ENCODE peak calls at places on chromosome 4, in ten cellular contexts. M, V, A, Y, P, O, Z, N, J and H are unnamed samples.
A peak's percentile ranks its signal among the peaks of the same experiment; 100 is the strongest.

GRCh38 chr4:14646831-14647230 is 355.4 kb upstream of the CPEB2 start:
- DNase-seq in P (no peak), N (no peak), V (no peak), A (no peak), J (no peak), Z (no peak), O (no peak), Y (no peak), M (no peak), H (no peak)

GRCh38 chr4:107876096-107876495 is 51.4 kb downstream of the SGMS2 start:
- DNase-seq in V (peak; percentile 10), A (no peak), P (no peak), Y (no peak), M (no peak), J (no peak), O (no peak), N (peak; percentile 34), Z (no peak), H (no peak)

GRCh38 chr4:61517144-61517543 is 317.0 kb downstream of the ADGRL3 start:
- DNase-seq in V (no peak), J (no peak), Y (no peak), M (peak; percentile 71), N (no peak), Z (peak; percentile 83), A (peak; percentile 59), O (no peak), P (no peak), H (no peak)

GRCh38 chr4:8215001-8215427 is 15.9 kb downstream of the SH3TC1 start:
- DNase-seq in O (peak; percentile 86), Y (no peak), A (peak; percentile 88), P (no peak), M (no peak), J (peak; percentile 45), Z (no peak), N (peak; percentile 95), V (peak; percentile 53), H (no peak)

GRCh38 chr4:95742872-95743271 is 97.0 kb upstream of the PDHA2 start:
- DNase-seq in N (no peak), Z (no peak), P (no peak), J (no peak), A (no peak), O (no peak), M (no peak), V (no peak), Y (no peak), H (no peak)

GRCh38 chr4:152399246-152399645 is 136.6 kb downstream of the FBXW7 start:
- DNase-seq in V (no peak), M (no peak), O (no peak), N (no peak), Z (no peak), J (no peak), P (no peak), A (no peak), Y (no peak), H (no peak)

GRCh38 chr4:70632028-70632427 is 3.5 kb downstream of the ENAM start:
- DNase-seq in N (no peak), V (no peak), M (no peak), Z (no peak), A (no peak), J (no peak), Y (no peak), O (no peak), P (no peak), H (no peak)

GRCh38 chr4:81807927-81808672 is 336.4 kb upstream of the RASGEF1B start:
- DNase-seq in A (no peak), M (peak; percentile 25), O (no peak), N (no peak), Y (peak; percentile 23), Z (no peak), P (no peak), V (peak; percentile 30), J (no peak), H (no peak)

GRCh38 chr4:126358041-126358440 is 1043.3 kb downstream of the FAT4 start:
- DNase-seq in P (no peak), V (no peak), Y (no peak), J (no peak), O (no peak), A (no peak), Z (no peak), N (no peak), M (no peak), H (no peak)

GRCh38 chr4:17545374-17546140 is 30.6 kb downstream of the CLRN2 start:
- DNase-seq in O (no peak), M (no peak), N (no peak), V (no peak), P (peak; percentile 14), A (no peak), Y (no peak), J (no peak), Z (no peak), H (no peak)

GRCh38 chr4:2755821-2756690 is at the start of gene TNIP2:
- DNase-seq in V (peak; percentile 91), A (peak; percentile 95), Z (peak; percentile 83), N (peak; percentile 82), J (no peak), P (peak; percentile 87), Y (peak; percentile 92), M (peak; percentile 80), O (peak; percentile 93), H (peak; percentile 97)
- TF ChIP-seq CTCF in V (peak; percentile 49), A (peak; percentile 35), Z (no peak), N (peak; percentile 27), J (peak; percentile 26), P (peak; percentile 57), Y (peak; percentile 33), M (no peak), O (peak; percentile 46), H (peak; percentile 43)

GRCh38 chr4:24992968-24993367 is 37.8 kb downstream of the LGI2 start:
- DNase-seq in Z (no peak), V (no peak), O (no peak), Y (no peak), A (no peak), N (no peak), M (no peak), P (no peak), J (no peak), H (no peak)

GRCh38 chr4:24991015-24991414 is 39.7 kb downstream of the LGI2 start:
- DNase-seq in M (no peak), O (no peak), N (peak; percentile 36), A (no peak), P (no peak), Z (no peak), V (no peak), J (no peak), Y (no peak), H (no peak)

GRCh38 chr4:24984602-24985532 is 45.9 kb downstream of the LGI2 start:
- DNase-seq in Z (peak; percentile 26), V (no peak), J (no peak), N (no peak), Y (no peak), O (no peak), P (no peak), A (no peak), M (peak; percentile 19), H (no peak)

GRCh38 chr4:24989327-24989726 is 41.4 kb downstream of the LGI2 start:
- DNase-seq in Y (no peak), V (no peak), O (no peak), A (no peak), J (no peak), N (no peak), P (no peak), Z (no peak), M (no peak), H (no peak)

DNA sequence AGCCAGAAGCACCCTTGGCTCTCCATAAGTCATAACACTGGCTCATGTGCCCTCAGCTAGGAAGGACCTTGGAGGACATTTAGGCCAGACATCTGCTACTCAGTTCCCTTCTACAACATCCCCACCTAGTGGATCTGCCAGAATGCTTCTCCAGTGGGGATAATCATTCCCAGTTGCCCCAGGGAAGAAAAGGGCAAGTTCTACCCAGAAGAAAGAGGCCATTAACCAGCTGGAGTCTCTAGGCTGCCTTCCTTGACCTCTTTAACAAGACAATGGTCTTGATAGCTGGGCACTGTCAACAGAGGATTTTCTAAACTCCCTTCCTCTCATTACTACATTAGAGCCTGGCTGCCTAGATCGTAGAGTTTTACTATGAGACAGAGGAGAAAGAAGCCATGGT is 42.0 kb downstream of the LGI2 start:
- DNase-seq in A (no peak), Z (peak; percentile 58), Y (no peak), J (no peak), O (no peak), V (no peak), P (peak; percentile 69), M (no peak), N (peak; percentile 42), H (no peak)
- TF ChIP-seq CTCF in A (peak; percentile 45), Z (peak; percentile 39), Y (no peak), J (peak; percentile 47), O (peak; percentile 26), V (no peak), P (peak; percentile 87), M (no peak), N (peak; percentile 69), H (peak; percentile 46)

GRCh38 chr4:178333355-178333754 is 891.1 kb upstream of the AGA start:
- DNase-seq in Z (no peak), J (no peak), V (no peak), M (no peak), Y (no peak), P (no peak), N (no peak), O (no peak), A (no peak), H (no peak)

DNA sequence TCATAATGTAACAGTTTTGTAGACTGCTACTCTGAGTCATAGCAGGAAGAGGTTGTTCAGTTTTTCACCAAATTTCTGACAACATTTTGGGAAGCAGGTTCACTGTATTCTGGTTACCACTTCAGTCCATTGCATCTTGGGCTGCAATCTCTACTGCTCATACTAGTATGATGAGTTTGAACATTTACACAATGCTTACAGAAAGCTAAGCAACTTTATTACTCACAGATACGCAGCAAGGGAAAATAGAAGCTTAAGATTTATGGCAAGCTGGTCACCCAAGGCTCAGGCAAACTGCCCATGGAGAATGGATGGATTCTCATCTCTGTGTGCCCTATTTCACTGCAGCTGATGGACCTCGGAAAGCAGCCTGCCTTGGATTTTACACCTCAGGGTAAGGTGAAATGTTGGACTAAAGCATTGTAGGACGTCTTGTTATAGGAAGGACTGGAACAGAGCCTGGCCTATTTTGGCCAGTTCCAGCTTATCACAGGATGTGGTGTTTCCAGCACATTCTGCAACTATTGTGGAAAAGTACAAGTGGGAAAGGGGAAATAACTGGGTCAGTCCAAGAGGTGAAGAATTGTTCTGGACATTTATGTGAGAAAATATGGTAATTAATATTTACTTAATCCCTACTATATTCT is 887.1 kb upstream of the AGA start:
- DNase-seq in Y (no peak), M (no peak), V (no peak), P (no peak), Z (no peak), A (no peak), J (no peak), O (no peak), N (no peak), H (no peak)
- TF ChIP-seq CTCF in Y (no peak), M (no peak), V (no peak), P (no peak), Z (no peak), A (no peak), J (no peak), O (no peak), N (no peak), H (no peak)

DNA sequence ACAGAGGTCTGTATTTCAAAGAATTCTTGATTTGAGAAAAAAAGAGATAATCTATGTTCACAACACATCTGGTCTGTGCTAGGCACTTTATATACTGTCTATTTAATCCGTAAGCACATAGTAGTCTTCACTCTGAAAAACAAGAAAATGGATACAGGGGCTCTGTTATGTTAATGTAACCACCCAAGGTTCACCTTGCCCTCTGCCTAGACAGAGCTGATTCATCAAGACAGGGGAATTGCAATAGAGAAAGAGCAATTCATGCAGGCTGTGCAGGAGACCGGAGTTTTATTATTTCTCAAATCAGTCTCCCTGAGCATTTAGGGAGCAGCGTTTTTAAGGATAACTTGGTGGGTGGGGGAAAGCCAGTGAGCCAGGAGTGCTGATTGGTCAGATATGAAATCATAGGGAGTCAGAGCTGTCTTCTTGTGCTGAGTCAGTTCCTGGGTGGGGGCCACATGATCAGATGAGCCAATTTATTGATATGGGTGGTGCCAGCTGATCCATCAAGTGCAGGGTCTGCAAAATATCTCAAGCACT is 92.8 kb upstream of the TNIP3 start:
- DNase-seq in A (no peak), J (no peak), M (no peak), N (no peak), Y (no peak), O (no peak), P (no peak), V (no peak), Z (no peak), H (no peak)
- TF ChIP-seq CTCF in A (no peak), J (no peak), M (no peak), N (no peak), Y (no peak), O (no peak), P (no peak), V (no peak), Z (no peak), H (no peak)